ENCODE peak calls at places on chromosomes 13 and 19, in four cellular contexts. U is choroid plexus epithelial cell; Z is stimulated activated naive CD4-positive, alpha-beta T cell treated with Interleukin-2 at 50 U/mL for 16 hours; Y is hypothalamus. S is an unnamed sample.

GRCh38 chr13:76983676-76984075 is 8.2 kb upstream of the CLN5 start:
- DNase-seq in U (no peak), Z (no peak), Y (no peak), S (no peak)

GRCh38 chr13:111202149-111202548 is 87.0 kb downstream of the ARHGEF7 start:
- DNase-seq in U (no peak), Z (no peak), Y (no peak), S (no peak)

GRCh38 chr19:37778613-37779138 is 710 bp downstream of the ZNF573 start:
- DNase-seq in U (peak), Z (no peak), Y (no peak), S (peak)

GRCh38 chr19:47497073-47497766 is 13.2 kb upstream of the KPTN start:
- DNase-seq in U (no peak), Z (no peak), Y (no peak), S (no peak)

GRCh38 chr13:108968566-108968965 is 339.2 kb downstream of the MYO16 start:
- DNase-seq in U (no peak), Z (no peak), Y (no peak), S (peak)

GRCh38 chr13:25319781-25320180 is 18.4 kb downstream of the NUP58 start:
- DNase-seq in U (peak), Z (no peak), Y (no peak), S (no peak)

GRCh38 chr19:10420444-10421239 is at the start of gene PDE4A:
- DNase-seq in U (peak), Z (peak), Y (no peak), S (no peak)

GRCh38 chr19:41353466-41354342 is at the start of gene TGFB1:
- DNase-seq in U (peak), Z (peak), Y (peak), S (peak)

GRCh38 chr19:39171479-39172465 is 25.0 kb upstream of the NCCRP1 start:
- DNase-seq in U (peak), Z (no peak), Y (no peak), S (no peak)